ENCODE peak calls at places on chromosomes 12 and 14, in nine cellular contexts. I, X, P, A, Q, F, M, R and E are unnamed samples.

GRCh38 chr14:85483037-85483436 is 46.9 kb upstream of the FLRT2 start:
- DNase-seq in I (no peak), X (no peak), P (no peak), A (no peak), Q (peak; percentile 32), F (no peak), M (no peak), R (no peak), E (no peak)

GRCh38 chr14:71203306-71203705 is 296.0 kb downstream of the PCNX1 start:
- DNase-seq in I (no peak), X (no peak), P (no peak), A (no peak), Q (no peak), F (no peak), M (no peak), R (peak; percentile 22), E (no peak)

GRCh38 chr12:115872919-115873357 is 404.6 kb downstream of the MED13L start:
- DNase-seq in I (no peak), X (no peak), P (no peak), A (peak; percentile 76), Q (no peak), F (peak; percentile 76), M (no peak), R (no peak), E (no peak)

GRCh38 chr14:79294506-79294905 is 916.8 kb downstream of the DIO2 start:
- DNase-seq in I (no peak), X (no peak), P (no peak), A (no peak), Q (peak; percentile 26), F (no peak), M (no peak), R (peak; percentile 55), E (no peak)

GRCh38 chr14:28608438-28608837 is 158.1 kb upstream of the FOXG1 start:
- DNase-seq in I (no peak), X (no peak), P (no peak), A (no peak), Q (no peak), F (no peak), M (no peak), R (no peak), E (no peak)

GRCh38 chr12:96233941-96234461 is 39.8 kb downstream of the ELK3 start:
- DNase-seq in I (no peak), X (peak; percentile 73), P (no peak), A (no peak), Q (peak; percentile 45), F (no peak), M (no peak), R (peak; percentile 95), E (no peak)

GRCh38 chr14:66650491-66650911 is 142.6 kb downstream of the GPHN start:
- DNase-seq in I (no peak), X (no peak), P (no peak), A (no peak), Q (no peak), F (peak; percentile 54), M (no peak), R (no peak), E (no peak)

GRCh38 chr12:97630875-97631274 is 168.3 kb downstream of the RMST start:
- DNase-seq in I (no peak), X (no peak), P (no peak), A (no peak), Q (peak; percentile 14), F (no peak), M (no peak), R (no peak), E (no peak)

GRCh38 chr12:132413931-132414588 is 75.9 kb upstream of the FBRSL1 start:
- DNase-seq in I (no peak), X (peak; percentile 54), P (peak; percentile 27), A (no peak), Q (no peak), F (no peak), M (no peak), R (no peak), E (no peak)

GRCh38 chr12:108616941-108617858 is 16.5 kb downstream of the SELPLG start:
- DNase-seq in I (peak; percentile 39), X (no peak), P (peak; percentile 30), A (no peak), Q (peak; percentile 63), F (no peak), M (peak; percentile 48), R (no peak), E (peak; percentile 44)

GRCh38 chr12:51971679-51972423 is 20.4 kb downstream of the ACVR1B start:
- DNase-seq in I (no peak), X (no peak), P (peak; percentile 13), A (no peak), Q (peak; percentile 50), F (no peak), M (no peak), R (no peak), E (no peak)

GRCh38 chr14:33686218-33686617 is 264.7 kb downstream of the EGLN3 start:
- DNase-seq in I (no peak), X (no peak), P (peak; percentile 38), A (no peak), Q (peak; percentile 74), F (peak; percentile 86), M (no peak), R (peak; percentile 7), E (no peak)

GRCh38 chr14:103456167-103456835 is 66.3 kb downstream of the CKB start:
- DNase-seq in I (no peak), X (no peak), P (no peak), A (no peak), Q (peak; percentile 58), F (no peak), M (no peak), R (peak; percentile 52), E (no peak)

GRCh38 chr12:78672033-78672432 is 192.5 kb upstream of the SYT1 start:
- DNase-seq in I (no peak), X (no peak), P (peak; percentile 46), A (no peak), Q (no peak), F (no peak), M (no peak), R (no peak), E (no peak)

GRCh38 chr12:33605776-33606175 is 166.2 kb upstream of the SYT10 start:
- DNase-seq in I (no peak), X (no peak), P (peak; percentile 56), A (no peak), Q (peak; percentile 19), F (no peak), M (no peak), R (no peak), E (no peak)

GRCh38 chr14:22556021-22556989 is 32.7 kb downstream of the DAD1 start:
- DNase-seq in I (peak; percentile 83), X (no peak), P (peak; percentile 30), A (no peak), Q (peak; percentile 97), F (peak; percentile 99), M (peak; percentile 87), R (peak; percentile 89), E (peak; percentile 96)

GRCh38 chr14:50064993-50065392 is 51.4 kb downstream of the VCPKMT start:
- DNase-seq in I (no peak), X (no peak), P (no peak), A (no peak), Q (peak; percentile 38), F (no peak), M (peak; percentile 71), R (no peak), E (no peak)

GRCh38 chr12:96441811-96442210 is 41.6 kb upstream of the CDK17 start:
- DNase-seq in I (no peak), X (no peak), P (no peak), A (no peak), Q (no peak), F (no peak), M (no peak), R (no peak), E (no peak)

GRCh38 chr12:61750604-61751003 is 509.6 kb upstream of the USP15 start:
- DNase-seq in I (no peak), X (no peak), P (no peak), A (no peak), Q (peak; percentile 2), F (no peak), M (no peak), R (no peak), E (no peak)

GRCh38 chr14:93207468-93208308 is 632 bp downstream of the UBR7 start:
- DNase-seq in I (no peak), X (peak; percentile 68), P (peak; percentile 59), A (no peak), Q (peak; percentile 68), F (peak; percentile 18), M (peak; percentile 44), R (peak; percentile 64), E (no peak)

GRCh38 chr12:108048686-108049085 is 80.4 kb upstream of the WSCD2 start:
- DNase-seq in I (no peak), X (no peak), P (no peak), A (no peak), Q (no peak), F (no peak), M (no peak), R (no peak), E (no peak)

GRCh38 chr12:67515679-67516363 is 132.7 kb upstream of the DYRK2 start:
- DNase-seq in I (no peak), X (no peak), P (no peak), A (no peak), Q (no peak), F (no peak), M (no peak), R (no peak), E (no peak)

GRCh38 chr12:68825569-68826217 is 17.7 kb downstream of the MDM2 start:
- DNase-seq in I (no peak), X (no peak), P (no peak), A (no peak), Q (peak; percentile 42), F (no peak), M (no peak), R (no peak), E (no peak)

GRCh38 chr12:116598341-116599284 is 39.4 kb downstream of the MAP1LC3B2 start:
- DNase-seq in I (no peak), X (no peak), P (no peak), A (no peak), Q (no peak), F (no peak), M (no peak), R (no peak), E (no peak)

GRCh38 chr12:119749666-119750065 is 81.7 kb downstream of the PRKAB1 start:
- DNase-seq in I (no peak), X (no peak), P (no peak), A (no peak), Q (peak; percentile 5), F (no peak), M (no peak), R (peak; percentile 8), E (no peak)

GRCh38 chr12:124756730-124757129 is 106.9 kb downstream of the SCARB1 start:
- DNase-seq in I (no peak), X (no peak), P (no peak), A (no peak), Q (no peak), F (no peak), M (no peak), R (no peak), E (no peak)

GRCh38 chr12:19018302-19018980 is 111.1 kb upstream of the PLEKHA5 start:
- DNase-seq in I (no peak), X (no peak), P (peak; percentile 72), A (no peak), Q (peak; percentile 57), F (peak; percentile 51), M (no peak), R (peak; percentile 90), E (no peak)

GRCh38 chr12:113291586-113291985 is 43.3 kb downstream of the SLC8B1 start:
- DNase-seq in I (no peak), X (no peak), P (no peak), A (no peak), Q (no peak), F (no peak), M (no peak), R (no peak), E (no peak)

GRCh38 chr12:67541625-67541991 is 106.9 kb upstream of the DYRK2 start:
- DNase-seq in I (no peak), X (peak; percentile 59), P (no peak), A (no peak), Q (no peak), F (no peak), M (no peak), R (no peak), E (no peak)

GRCh38 chr12:4272014-4272975 is 1.3 kb upstream of the CCND2 start:
- DNase-seq in I (peak; percentile 77), X (peak; percentile 52), P (peak; percentile 90), A (no peak), Q (peak; percentile 56), F (peak; percentile 88), M (peak; percentile 83), R (peak; percentile 6), E (peak; percentile 69)

GRCh38 chr12:124709722-124710656 is 142.6 kb upstream of the NCOR2 start:
- DNase-seq in I (no peak), X (peak; percentile 87), P (no peak), A (no peak), Q (peak; percentile 83), F (no peak), M (no peak), R (peak; percentile 87), E (no peak)